ENCODE peak calls at places on chromosomes 5 and 9, in nine cellular contexts. Q is left ventricle myocardium superior; Z is activated T-helper 1 cell treated with Interleukin-2 at 50 U/mL for 16 hours; X is WTC11; A is cardiac muscle cell; M is effector CD4-positive, alpha-beta T cell; G is KG1; I is GM23248; D is HTR-8/SVneo. F is an unnamed sample.

GRCh38 chr9:6440405-6440804 is 27.4 kb downstream of the UHRF2 start:
- DNase-seq in M (no peak), Z (no peak), Q (no peak), I (no peak), X (no peak), G (no peak), D (no peak), A (no peak), F (no peak)

GRCh38 chr9:126720661-126721530 is 83.9 kb upstream of the ZBTB43 start:
- DNase-seq in A (no peak), G (no peak), I (no peak), D (no peak), M (no peak), X (no peak), Q (no peak), Z (no peak), F (no peak)

GRCh38 chr5:144315994-144316634 is 145.4 kb downstream of the KCTD16 start:
- DNase-seq in G (no peak), A (no peak), X (no peak), M (no peak), I (no peak), Z (no peak), D (no peak), Q (no peak), F (no peak)

GRCh38 chr5:176825957-176826356 is 15.6 kb downstream of the UNC5A start:
- DNase-seq in D (no peak), M (no peak), G (no peak), A (no peak), Z (no peak), X (no peak), I (no peak), Q (peak; percentile 13), F (no peak)

GRCh38 chr5:28328691-28329090 is 1290.3 kb upstream of the CDH9 start:
- DNase-seq in A (no peak), D (no peak), I (no peak), G (no peak), M (no peak), Q (no peak), X (no peak), Z (no peak), F (no peak)

GRCh38 chr5:22541037-22541436 is 312.1 kb downstream of the CDH12 start:
- DNase-seq in X (no peak), Q (no peak), M (no peak), I (no peak), D (no peak), G (no peak), Z (no peak), A (peak; percentile 87), F (no peak)

GRCh38 chr5:1699394-1699793 is 100.2 kb downstream of the MRPL36 start:
- DNase-seq in A (no peak), X (no peak), I (no peak), M (no peak), Q (no peak), Z (no peak), D (no peak), G (no peak), F (no peak)

GRCh38 chr5:16554110-16554509 is 62.7 kb downstream of the RETREG1 start:
- DNase-seq in G (no peak), Z (no peak), Q (no peak), D (no peak), A (no peak), M (no peak), I (no peak), X (no peak), F (no peak)

GRCh38 chr5:151637676-151638075 is 46.5 kb upstream of the FAT2 start:
- DNase-seq in D (no peak), X (no peak), Q (no peak), A (no peak), M (no peak), Z (no peak), G (no peak), I (peak; percentile 24), F (no peak)

GRCh38 chr5:111997308-111998159 is 240.5 kb upstream of the NREP start:
- DNase-seq in Q (no peak), D (peak; percentile 71), X (no peak), Z (no peak), I (peak; percentile 100), A (no peak), M (no peak), G (no peak), F (no peak)

GRCh38 chr5:143772621-143773020 is 39.3 kb upstream of the HMHB1 start:
- DNase-seq in M (no peak), D (no peak), G (no peak), Q (no peak), X (no peak), A (no peak), Z (no peak), I (peak; percentile 51), F (no peak)

GRCh38 chr5:418681-419121 is 24.3 kb upstream of the EXOC3 start:
- DNase-seq in I (no peak), X (peak; percentile 17), A (no peak), M (no peak), Z (no peak), G (no peak), Q (no peak), D (no peak), F (no peak)

GRCh38 chr9:123617286-123617685 is 261.3 kb downstream of the CRB2 start:
- DNase-seq in I (no peak), A (no peak), M (no peak), Q (no peak), Z (no peak), G (no peak), D (no peak), X (no peak), F (no peak)

GRCh38 chr9:133334161-133334560 is 1.8 kb downstream of the SURF6 start:
- DNase-seq in Q (no peak), Z (no peak), I (no peak), X (peak; percentile 56), D (no peak), A (no peak), G (no peak), M (no peak), F (no peak)

GRCh38 chr9:88791105-88791805 is 200.0 kb upstream of the S1PR3 start:
- DNase-seq in Q (no peak), I (peak; percentile 97), X (no peak), M (no peak), D (no peak), G (no peak), A (no peak), Z (no peak), F (no peak)

GRCh38 chr9:134690946-134691694 is 49.5 kb downstream of the COL5A1 start:
- DNase-seq in M (no peak), G (no peak), D (no peak), Q (no peak), I (peak; percentile 72), A (peak; percentile 86), X (no peak), Z (no peak), F (no peak)

GRCh38 chr9:26565131-26565530 is 327.5 kb downstream of the CAAP1 start:
- DNase-seq in Z (no peak), G (no peak), A (no peak), Q (no peak), X (no peak), I (no peak), D (no peak), M (no peak), F (no peak)

GRCh38 chr5:150159741-150160179 is 4.1 kb upstream of the PDGFRB start:
- DNase-seq in A (no peak), M (no peak), G (no peak), I (peak; percentile 89), D (no peak), Z (no peak), Q (peak; percentile 79), X (no peak), F (no peak)

GRCh38 chr9:90950600-90950999 is 149.0 kb downstream of the SYK start:
- DNase-seq in D (no peak), X (no peak), Z (no peak), G (no peak), A (no peak), I (no peak), Q (no peak), M (no peak), F (no peak)

F was measured in stimulated activated naive CD4-positive, alpha-beta T cell.